ENCODE peak calls at places on chromosomes 1 and 21, in four cellular contexts. N is OCI-LY7, V is kidney epithelial cell, T is glutamatergic neuron. Q is an unnamed sample.
A peak's percentile ranks its signal among the peaks of the same experiment; 100 is the strongest.

GRCh38 chr1:3491291-3492246 is 37.1 kb downstream of the ARHGEF16 start:
- DNase-seq in N (peak; percentile 73), V (no peak), T (peak; percentile 87), Q (peak; percentile 88)

GRCh38 chr1:165501975-165502358 is 41.8 kb upstream of the LRRC52 start:
- DNase-seq in N (no peak), V (no peak), T (no peak), Q (no peak)

GRCh38 chr1:178928041-178928440 is 57.2 kb upstream of the ANGPTL1 start:
- DNase-seq in N (no peak), V (no peak), T (no peak), Q (no peak)

GRCh38 chr1:224300346-224300745 is 29.6 kb downstream of the NVL start:
- DNase-seq in N (no peak), V (peak; percentile 68), T (no peak), Q (no peak)

GRCh38 chr1:51654000-51654399 is 37.1 kb downstream of the OSBPL9 start:
- DNase-seq in N (no peak), V (no peak), T (no peak), Q (no peak)

GRCh38 chr21:42847726-42848125 is 31.6 kb downstream of the WDR4 start:
- DNase-seq in N (no peak), V (no peak), T (no peak), Q (no peak)

GRCh38 chr1:172400073-172400737 is 20.3 kb upstream of the C1orf105 start:
- DNase-seq in N (no peak), V (no peak), T (no peak), Q (peak; percentile 14)

GRCh38 chr1:27539901-27540861 is 50.2 kb upstream of the WASF2 start:
- DNase-seq in N (no peak), V (peak; percentile 81), T (no peak), Q (no peak)

GRCh38 chr1:165376811-165377153 is 20.3 kb upstream of the LMX1A start:
- DNase-seq in N (no peak), V (no peak), T (no peak), Q (no peak)

GRCh38 chr1:47186267-47187185 is 3.3 kb downstream of the PDZK1IP1 start:
- DNase-seq in N (no peak), V (no peak), T (no peak), Q (no peak)

GRCh38 chr1:78005755-78006154 is 1.0 kb downstream of the DNAJB4 start:
- DNase-seq in N (no peak), V (peak; percentile 48), T (no peak), Q (no peak)

GRCh38 chr21:45997495-45998275 is 16.1 kb downstream of the COL6A1 start:
- DNase-seq in N (no peak), V (no peak), T (peak; percentile 14), Q (peak; percentile 3)

GRCh38 chr21:42009831-42010506 is at the start of gene ZBTB21:
- DNase-seq in N (peak; percentile 98), V (peak; percentile 87), T (peak; percentile 100), Q (peak; percentile 98)

GRCh38 chr1:234123867-234124266 is 219.4 kb downstream of the SLC35F3 start:
- DNase-seq in N (no peak), V (peak; percentile 60), T (no peak), Q (no peak)

GRCh38 chr1:63789856-63790605 is 16.2 kb downstream of the ROR1 start:
- DNase-seq in N (no peak), V (no peak), T (no peak), Q (no peak)

GRCh38 chr1:221439008-221439733 is 302.7 kb downstream of the DUSP10 start:
- DNase-seq in N (no peak), V (peak; percentile 91), T (no peak), Q (no peak)

GRCh38 chr1:110174961-110175360 is 24.7 kb downstream of the SLC6A17 start:
- DNase-seq in N (no peak), V (no peak), T (no peak), Q (no peak)

GRCh38 chr1:51936531-51936930 is 54.0 kb downstream of the RAB3B start:
- DNase-seq in N (no peak), V (no peak), T (no peak), Q (no peak)

GRCh38 chr1:185045793-185046441 is 559 bp downstream of the RNF2 start:
- DNase-seq in N (peak; percentile 48), V (no peak), T (peak; percentile 65), Q (peak; percentile 62)

GRCh38 chr1:11384170-11384554 is 94.8 kb upstream of the DISP3 start:
- DNase-seq in N (no peak), V (peak; percentile 10), T (no peak), Q (no peak)

GRCh38 chr1:18256318-18257235 is 149.0 kb downstream of the IGSF21 start:
- DNase-seq in N (peak; percentile 60), V (peak; percentile 1), T (no peak), Q (peak; percentile 91)

GRCh38 chr21:32411366-32412161 is 942 bp upstream of the EVA1C start:
- DNase-seq in N (no peak), V (no peak), T (peak; percentile 51), Q (peak; percentile 17)

GRCh38 chr1:38431669-38432376 is 385.2 kb upstream of the POU3F1 start:
- DNase-seq in N (no peak), V (no peak), T (no peak), Q (no peak)

GRCh38 chr1:98749152-98749756 is 87.7 kb downstream of the SNX7 start:
- DNase-seq in N (peak; percentile 37), V (no peak), T (no peak), Q (no peak)

GRCh38 chr1:235984041-235984820 is 80.7 kb downstream of the NID1 start:
- DNase-seq in N (no peak), V (peak; percentile 37), T (no peak), Q (no peak)

GRCh38 chr1:26307363-26307781 is 936 bp upstream of the UBXN11 start:
- DNase-seq in N (peak; percentile 76), V (no peak), T (no peak), Q (no peak)

GRCh38 chr1:9588551-9589143 is at the start of gene TMEM201:
- DNase-seq in N (peak; percentile 95), V (peak; percentile 49), T (peak; percentile 96), Q (peak; percentile 98)

GRCh38 chr21:44845418-44846200 is 27.7 kb upstream of the SUMO3 start:
- DNase-seq in N (peak; percentile 21), V (no peak), T (peak; percentile 80), Q (peak; percentile 71)
- TF ChIP-seq CTCF in N (peak; percentile 48), V (peak; percentile 55), T (no peak), Q (no peak)

DNA sequence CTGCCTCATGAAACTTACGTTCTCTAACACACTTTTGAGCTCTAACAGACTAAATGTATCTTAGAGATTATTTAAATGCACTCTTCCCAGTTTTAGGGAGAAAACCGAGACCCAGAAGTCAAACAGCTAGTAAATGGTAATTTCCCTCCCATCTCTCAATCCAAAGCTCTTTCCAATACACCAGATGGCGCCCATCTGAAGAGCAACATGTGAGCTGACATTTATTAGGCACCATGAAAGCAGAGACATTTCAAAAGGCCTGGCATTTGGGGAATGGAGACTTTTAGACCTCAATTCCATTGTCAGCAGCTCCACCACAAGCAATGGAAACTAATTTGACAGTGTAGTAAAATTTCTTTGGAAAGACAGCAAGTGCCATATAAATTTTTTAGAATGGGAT is 191.4 kb downstream of the DAB1 start:
- DNase-seq in N (no peak), V (no peak), T (no peak), Q (no peak)
- TF ChIP-seq CTCF in N (peak; percentile 20), V (no peak), T (no peak), Q (no peak)

GRCh38 chr1:162939035-162939434 is 78.1 kb upstream of the CCDC190 start:
- DNase-seq in N (no peak), V (no peak), T (no peak), Q (no peak)
- TF ChIP-seq CTCF in N (no peak), V (no peak), T (no peak), Q (no peak)

DNA sequence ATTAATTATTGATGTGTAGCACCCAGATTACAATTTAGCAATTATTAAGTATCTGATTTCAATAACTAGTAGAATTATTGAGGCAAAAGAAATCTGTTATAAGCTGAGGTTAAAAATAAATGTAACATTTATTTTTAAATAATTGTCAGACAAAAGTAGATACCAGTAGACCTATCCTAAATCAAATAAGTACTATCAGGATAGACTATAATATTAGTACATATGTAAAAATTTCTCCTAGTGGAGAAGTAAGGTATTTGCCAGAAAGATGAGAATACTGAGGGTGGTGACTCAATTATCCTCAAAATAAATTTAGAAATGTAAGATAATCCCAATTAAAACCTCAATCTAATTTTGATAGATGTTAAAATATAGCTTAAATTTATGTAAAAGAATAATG is 377.8 kb upstream of the CHRM3 start:
- DNase-seq in N (no peak), V (no peak), T (no peak), Q (no peak)
- TF ChIP-seq CTCF in N (no peak), V (no peak), T (peak; percentile 54), Q (peak; percentile 68)

GRCh38 chr1:31396633-31397351 is 16.2 kb upstream of the SERINC2 start:
- DNase-seq in N (peak; percentile 26), V (peak; percentile 43), T (no peak), Q (no peak)
- TF ChIP-seq CTCF in N (peak; percentile 77), V (peak; percentile 23), T (peak; percentile 34), Q (no peak)

DNA sequence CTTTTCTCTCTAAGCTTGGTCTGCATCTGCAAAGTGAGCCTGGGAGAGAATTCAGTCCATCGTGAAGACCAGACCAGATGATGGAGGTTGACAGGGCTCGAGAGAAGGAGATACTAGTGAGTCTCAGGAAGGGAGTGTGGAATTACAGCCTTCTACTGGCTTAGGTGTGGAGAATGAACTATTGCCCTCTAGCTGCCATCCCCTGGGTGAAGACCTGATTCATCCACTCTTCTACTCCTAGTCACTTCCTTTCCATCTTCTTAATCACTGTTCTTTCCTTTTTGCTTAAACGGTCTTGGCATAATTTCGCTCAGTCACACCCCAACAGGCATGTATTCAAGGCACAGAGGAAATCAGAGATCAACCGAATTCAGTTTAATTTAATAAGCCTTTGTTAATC is 34.0 kb upstream of the HSD17B7 start:
- DNase-seq in N (no peak), V (no peak), T (no peak), Q (no peak)
- TF ChIP-seq CTCF in N (no peak), V (no peak), T (no peak), Q (no peak)

GRCh38 chr1:161098161-161099068 is at the start of gene KLHDC9:
- DNase-seq in N (peak; percentile 86), V (peak; percentile 79), T (peak; percentile 84), Q (peak; percentile 78)
- TF ChIP-seq CTCF in N (no peak), V (peak; percentile 18), T (no peak), Q (peak; percentile 10)

GRCh38 chr1:85584264-85584781 is 3.8 kb downstream of the CCN1 start:
- DNase-seq in N (no peak), V (no peak), T (no peak), Q (no peak)
- TF ChIP-seq CTCF in N (no peak), V (no peak), T (no peak), Q (no peak)

GRCh38 chr1:157622471-157622870 is 24.6 kb upstream of the FCRL4 start:
- DNase-seq in N (no peak), V (no peak), T (no peak), Q (no peak)

GRCh38 chr1:157624471-157624870 is 26.6 kb upstream of the FCRL4 start:
- DNase-seq in N (no peak), V (no peak), T (no peak), Q (no peak)

GRCh38 chr1:157628773-157629172 is 30.9 kb upstream of the FCRL4 start:
- DNase-seq in N (no peak), V (no peak), T (no peak), Q (no peak)

DNA sequence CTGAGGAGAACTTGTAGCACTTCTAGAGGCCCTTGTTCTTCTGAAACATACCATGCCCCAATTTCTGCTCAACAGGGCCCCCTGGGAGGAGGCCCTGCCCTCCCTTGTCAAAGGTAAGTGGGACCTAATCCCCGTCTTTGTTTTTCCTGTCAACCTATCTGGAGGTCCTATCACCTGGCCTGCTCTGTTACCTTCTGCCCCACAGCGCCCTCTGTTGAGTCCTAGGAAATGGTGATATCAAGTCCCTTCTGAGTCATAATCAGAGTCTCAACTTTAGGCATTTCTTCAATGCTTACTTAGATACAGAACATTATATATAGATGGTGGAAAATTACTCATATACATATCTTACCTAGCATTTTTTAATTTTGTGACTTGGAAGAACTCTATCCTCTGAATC is 28.2 kb upstream of the FCRL4 start:
- DNase-seq in N (peak; percentile 77), V (no peak), T (no peak), Q (peak; percentile 25)
- TF ChIP-seq CTCF in N (peak; percentile 97), V (peak; percentile 13), T (no peak), Q (no peak)

Q was measured in endothelial cell.